ENCODE peak calls at places on chromosomes 7 and 10, in five cellular contexts. E is BJ, G is astrocyte, A is GM12865, T is lower leg skin. X is an unnamed sample.

GRCh38 chr7:49137978-49138377 is 213.6 kb downstream of the CDC14C start:
- DNase-seq in E (no peak), G (no peak), A (no peak), T (no peak), X (no peak)

GRCh38 chr10:92691591-92692084 is 1.9 kb downstream of the HHEX start:
- DNase-seq in E (no peak), G (no peak), A (no peak), T (peak), X (peak)

GRCh38 chr10:82883588-82883987 is 1008.6 kb downstream of the NRG3 start:
- DNase-seq in E (no peak), G (peak), A (no peak), T (no peak), X (no peak)

GRCh38 chr10:121309164-121309563 is 289.1 kb downstream of the FGFR2 start:
- DNase-seq in E (no peak), G (peak), A (no peak), T (no peak), X (no peak)

GRCh38 chr10:126014309-126014708 is 117.9 kb downstream of the FANK1 start:
- DNase-seq in E (peak), G (peak), A (no peak), T (no peak), X (no peak)

GRCh38 chr7:24750441-24751055 is 6.7 kb downstream of the GSDME start:
- DNase-seq in E (no peak), G (no peak), A (no peak), T (no peak), X (no peak)

GRCh38 chr10:12533723-12534122 is 184.4 kb downstream of the CAMK1D start:
- DNase-seq in E (no peak), G (no peak), A (no peak), T (peak), X (no peak)

GRCh38 chr7:2468227-2468626 is 8.0 kb downstream of the GRIFIN start:
- DNase-seq in E (no peak), G (no peak), A (no peak), T (no peak), X (no peak)

GRCh38 chr10:28201666-28202400 is 101.0 kb downstream of the MPP7 start:
- DNase-seq in E (no peak), G (peak), A (no peak), T (no peak), X (no peak)

GRCh38 chr7:2521952-2522591 is 2.5 kb downstream of the LFNG start:
- DNase-seq in E (no peak), G (no peak), A (peak), T (peak), X (no peak)

GRCh38 chr7:142110098-142110497 is 1.4 kb upstream of the MGAM2 start:
- DNase-seq in E (no peak), G (no peak), A (no peak), T (no peak), X (no peak)

GRCh38 chr10:7708832-7709231 is 5.7 kb downstream of the ITIH2 start:
- DNase-seq in E (no peak), G (no peak), A (no peak), T (no peak), X (no peak)

GRCh38 chr7:92834661-92835139 is 1.7 kb downstream of the CDK6 start:
- DNase-seq in E (no peak), G (no peak), A (peak), T (peak), X (no peak)

GRCh38 chr10:5064656-5065055 is 29.6 kb upstream of the AKR1C3 start:
- DNase-seq in E (no peak), G (peak), A (no peak), T (no peak), X (no peak)

GRCh38 chr10:104441601-104442000 is 88.0 kb downstream of the CFAP58 start:
- DNase-seq in E (peak), G (peak), A (no peak), T (no peak), X (no peak)

GRCh38 chr10:92829042-92829785 is 19.1 kb upstream of the EXOC6 start:
- DNase-seq in E (no peak), G (no peak), A (no peak), T (no peak), X (no peak)

GRCh38 chr10:49408437-49409306 is 12.8 kb upstream of the DRGX start:
- DNase-seq in E (no peak), G (no peak), A (peak), T (peak), X (no peak)

GRCh38 chr7:101754432-101755159 is 62.8 kb upstream of the CUX1 start:
- DNase-seq in E (no peak), G (peak), A (peak), T (no peak), X (no peak)

GRCh38 chr10:9342865-9343450 is 1288.5 kb downstream of the GATA3 start:
- DNase-seq in E (no peak), G (peak), A (peak), T (no peak), X (no peak)

GRCh38 chr7:16223963-16224707 is 197.2 kb downstream of the CRPPA start:
- DNase-seq in E (no peak), G (no peak), A (no peak), T (no peak), X (no peak)

DNA sequence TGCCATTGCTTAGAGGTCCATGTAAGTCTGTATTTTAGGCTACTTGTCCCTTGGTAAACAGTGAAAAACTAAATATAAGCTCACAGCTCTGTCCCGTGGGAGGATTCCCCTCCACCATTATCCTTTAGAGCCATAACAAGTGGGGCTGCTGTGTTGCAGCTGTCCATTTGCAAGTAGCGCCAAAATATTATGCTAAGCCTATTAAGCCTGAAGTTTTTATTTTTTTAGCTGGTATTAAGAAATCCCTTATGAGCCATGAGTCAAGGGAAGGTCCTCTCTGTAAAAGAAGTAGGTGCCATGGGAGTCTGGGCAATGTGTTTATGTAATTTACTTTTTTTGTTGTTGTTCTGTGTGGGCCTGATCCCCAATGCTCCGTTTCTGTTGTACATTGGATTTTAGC is 183.9 kb downstream of the THSD7A start:
- DNase-seq in E (no peak), G (no peak), A (no peak), T (no peak), X (no peak)
- H3K4me3 ChIP-seq in E (no peak), G (no peak), A (no peak), T (no peak), X (no peak)

GRCh38 chr10:17687117-17687831 is 43.3 kb downstream of the STAM start:
- DNase-seq in E (no peak), G (no peak), A (no peak), T (no peak), X (no peak)
- H3K4me3 ChIP-seq in E (no peak), G (no peak), A (no peak), T (no peak), X (no peak)

GRCh38 chr10:100825946-100826660 is 80.7 kb downstream of the PAX2 start:
- DNase-seq in E (no peak), G (no peak), A (no peak), T (no peak), X (no peak)
- H3K4me3 ChIP-seq in E (no peak), G (no peak), A (no peak), T (no peak), X (peak)

GRCh38 chr7:84013616-84014240 is 180.9 kb downstream of the SEMA3A start:
- DNase-seq in E (no peak), G (no peak), A (peak), T (no peak), X (no peak)

GRCh38 chr7:84003191-84003590 is 191.4 kb downstream of the SEMA3A start:
- DNase-seq in E (no peak), G (no peak), A (no peak), T (no peak), X (no peak)

GRCh38 chr7:84009051-84009450 is 185.5 kb downstream of the SEMA3A start:
- DNase-seq in E (no peak), G (no peak), A (no peak), T (no peak), X (no peak)
- H3K4me3 ChIP-seq in E (no peak), G (no peak), A (no peak), T (no peak), X (no peak)

GRCh38 chr10:117345143-117345542 is 30.1 kb downstream of the PDZD8 start:
- DNase-seq in E (no peak), G (no peak), A (no peak), T (no peak), X (no peak)

GRCh38 chr10:117339979-117340378 is 35.3 kb downstream of the PDZD8 start:
- DNase-seq in E (no peak), G (no peak), A (no peak), T (no peak), X (no peak)

GRCh38 chr10:117341061-117341460 is 34.2 kb downstream of the PDZD8 start:
- DNase-seq in E (no peak), G (no peak), A (no peak), T (no peak), X (no peak)

GRCh38 chr10:117339569-117339968 is 35.7 kb downstream of the PDZD8 start:
- DNase-seq in E (no peak), G (no peak), A (no peak), T (no peak), X (no peak)

GRCh38 chr10:117342638-117343037 is 32.6 kb downstream of the PDZD8 start:
- DNase-seq in E (no peak), G (peak), A (no peak), T (no peak), X (no peak)
- H3K4me3 ChIP-seq in E (no peak), G (no peak), A (no peak), T (no peak), X (no peak)

DNA sequence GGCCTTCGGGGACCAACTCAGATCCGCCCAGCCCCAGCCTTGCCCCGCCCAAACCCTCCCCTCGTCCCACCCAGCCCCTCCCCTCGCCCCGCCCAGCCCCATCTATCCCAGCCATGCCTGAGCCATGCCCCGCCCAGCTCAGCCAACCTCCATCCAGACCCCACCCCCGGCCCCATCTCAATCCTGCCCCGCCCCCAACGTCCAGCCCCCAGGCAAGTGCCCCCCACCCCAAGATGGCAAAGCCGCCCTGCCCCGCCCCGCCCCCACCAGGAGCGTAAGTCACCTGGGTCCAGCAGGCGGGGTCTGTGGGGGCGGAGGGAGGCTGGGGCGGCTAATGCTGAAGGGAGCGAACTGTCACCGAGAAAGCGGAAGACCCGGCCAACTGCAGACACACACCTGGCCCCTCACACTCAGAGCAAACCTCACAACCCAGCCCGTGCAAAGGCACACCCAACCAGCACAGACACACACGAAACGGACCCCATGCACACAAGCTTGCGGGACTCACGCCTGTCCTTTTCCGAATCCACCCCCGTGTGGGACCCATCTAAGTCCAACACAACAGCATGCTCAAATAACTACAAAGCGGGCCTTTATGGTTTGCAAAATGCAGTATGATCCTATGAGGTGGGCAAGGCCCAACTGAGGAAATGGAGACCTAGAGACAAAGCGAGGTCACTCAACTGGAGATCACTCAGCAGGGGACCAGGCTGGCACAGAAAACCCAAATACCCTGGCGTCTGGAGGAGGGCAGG is 11.5 kb upstream of the OGA start:
- DNase-seq in E (no peak), G (no peak), A (peak), T (peak), X (no peak)
- H3K4me3 ChIP-seq in E (peak), G (peak), A (peak), T (no peak), X (peak)

DNA sequence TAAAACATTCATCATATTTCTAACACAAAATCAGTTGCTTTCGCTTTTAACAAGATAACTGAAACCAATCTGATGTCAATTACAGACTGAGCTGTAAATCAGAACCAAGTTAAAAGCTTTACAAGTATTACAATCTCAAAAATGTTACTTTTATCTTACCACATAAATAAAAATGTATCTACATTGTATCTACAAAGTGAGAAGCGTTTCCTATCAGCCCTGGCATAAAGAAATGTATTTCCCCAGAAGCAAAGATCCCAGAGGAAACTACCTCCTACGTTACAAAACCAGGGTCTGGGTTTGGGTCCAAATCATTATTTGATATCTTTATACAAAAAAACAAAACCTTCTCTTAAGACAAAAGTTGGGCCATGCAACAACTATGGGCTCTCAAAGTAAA is 2.6 kb downstream of the SMURF1 start:
- DNase-seq in E (no peak), G (no peak), A (no peak), T (no peak), X (no peak)
- H3K4me3 ChIP-seq in E (peak), G (peak), A (no peak), T (peak), X (peak)

GRCh38 chr10:35639651-35640311 is 2.3 kb downstream of the FZD8 start:
- DNase-seq in E (no peak), G (peak), A (peak), T (peak), X (no peak)
- H3K4me3 ChIP-seq in E (peak), G (peak), A (no peak), T (no peak), X (peak)

X was measured in gastrocnemius medialis.